ENCODE peak calls at places on chromosome 2, in seven cellular contexts. L, N, F, I, J, T and P are unnamed samples.

GRCh38 chr2:64657416-64657815 is 3.7 kb upstream of the SERTAD2 start:
- DNase-seq in L (no peak), N (no peak), F (no peak), I (no peak), J (no peak), T (no peak), P (no peak)

GRCh38 chr2:161199885-161200284 is 39.7 kb downstream of the TANK start:
- DNase-seq in L (peak), N (no peak), F (no peak), I (no peak), J (no peak), T (no peak), P (no peak)

GRCh38 chr2:217864960-217865359 is 137.8 kb downstream of the TNS1 start:
- DNase-seq in L (peak), N (no peak), F (no peak), I (no peak), J (no peak), T (no peak), P (no peak)

GRCh38 chr2:238785528-238785860 is 62.4 kb upstream of the TWIST2 start:
- DNase-seq in L (no peak), N (no peak), F (no peak), I (no peak), J (no peak), T (no peak), P (no peak)

GRCh38 chr2:201175971-201176570 is 6.9 kb upstream of the CASP10 start:
- DNase-seq in L (no peak), N (no peak), F (no peak), I (no peak), J (no peak), T (no peak), P (no peak)

GRCh38 chr2:198961555-198961954 is 496.2 kb downstream of the SATB2 start:
- DNase-seq in L (no peak), N (no peak), F (no peak), I (no peak), J (no peak), T (no peak), P (no peak)

GRCh38 chr2:106982350-106982749 is 96.4 kb upstream of the ST6GAL2 start:
- DNase-seq in L (no peak), N (no peak), F (no peak), I (peak), J (no peak), T (no peak), P (no peak)

GRCh38 chr2:68423966-68424650 is 43.0 kb downstream of the FBXO48 start:
- DNase-seq in L (peak), N (no peak), F (no peak), I (no peak), J (no peak), T (no peak), P (no peak)

GRCh38 chr2:85613717-85614515 is 2.0 kb upstream of the C2orf68 start:
- DNase-seq in L (no peak), N (no peak), F (no peak), I (no peak), J (no peak), T (no peak), P (no peak)

GRCh38 chr2:43065871-43066270 is 160.5 kb downstream of the ZFP36L2 start:
- DNase-seq in L (no peak), N (no peak), F (no peak), I (no peak), J (no peak), T (no peak), P (no peak)

GRCh38 chr2:86241611-86242010 is 42.4 kb downstream of the MRPL35 start:
- DNase-seq in L (peak), N (no peak), F (no peak), I (no peak), J (no peak), T (no peak), P (no peak)

GRCh38 chr2:143177081-143177786 is 48.0 kb downstream of the ARHGAP15 start:
- DNase-seq in L (peak), N (no peak), F (no peak), I (no peak), J (no peak), T (no peak), P (no peak)

GRCh38 chr2:70420005-70420580 is 118.2 kb upstream of the FAM136A start:
- DNase-seq in L (no peak), N (no peak), F (no peak), I (no peak), J (no peak), T (no peak), P (no peak)

GRCh38 chr2:144151877-144152276 is 368.0 kb downstream of the ZEB2 start:
- DNase-seq in L (no peak), N (no peak), F (no peak), I (no peak), J (no peak), T (no peak), P (no peak)

GRCh38 chr2:239378021-239378917 is 22.6 kb downstream of the HDAC4 start:
- DNase-seq in L (no peak), N (no peak), F (no peak), I (no peak), J (no peak), T (no peak), P (no peak)

GRCh38 chr2:151544449-151544848 is 134.7 kb downstream of the RIF1 start:
- DNase-seq in L (no peak), N (no peak), F (no peak), I (no peak), J (no peak), T (no peak), P (no peak)

GRCh38 chr2:223601932-223602676 is at the start of gene SCG2:
- DNase-seq in L (peak), N (peak), F (peak), I (peak), J (no peak), T (peak), P (no peak)